ENCODE peak calls at places on chromosomes 2 and 18, in eight cellular contexts. F, G, B, R, I, H, Y and P are unnamed samples.

GRCh38 chr2:30266051-30266621 is 34.8 kb downstream of the LBH start:
- DNase-seq in H (peak; percentile 49), F (peak; percentile 46), I (peak; percentile 70), R (peak; percentile 20), B (no peak), Y (no peak), G (peak; percentile 13), P (peak; percentile 55)

GRCh38 chr2:121346886-121347285 is 61.9 kb upstream of the TFCP2L1 start:
- DNase-seq in H (no peak), B (no peak), F (no peak), Y (no peak), I (no peak), G (no peak), R (no peak), P (no peak)

GRCh38 chr2:221602938-221603337 is 30.8 kb upstream of the EPHA4 start:
- DNase-seq in B (no peak), H (no peak), R (no peak), F (no peak), G (peak; percentile 20), I (no peak), Y (no peak), P (no peak)

GRCh38 chr2:21438949-21439348 is 315.2 kb downstream of the TDRD15 start:
- DNase-seq in Y (no peak), G (no peak), B (no peak), F (peak; percentile 41), H (no peak), R (no peak), I (no peak), P (no peak)

GRCh38 chr18:2654105-2654827 is 1.3 kb upstream of the SMCHD1 start:
- DNase-seq in R (peak; percentile 13), B (no peak), Y (no peak), G (no peak), F (no peak), I (no peak), H (no peak), P (no peak)

GRCh38 chr2:179991344-179991743 is 15.8 kb downstream of the CWC22 start:
- DNase-seq in H (no peak), Y (no peak), R (peak; percentile 8), B (no peak), F (no peak), I (no peak), G (peak; percentile 1), P (no peak)

GRCh38 chr18:24860978-24861680 is 400.7 kb downstream of the HRH4 start:
- DNase-seq in G (no peak), F (no peak), H (no peak), Y (no peak), B (no peak), I (no peak), R (no peak), P (no peak)

GRCh38 chr2:83730258-83730657 is 728.8 kb downstream of the SUCLG1 start:
- DNase-seq in Y (no peak), G (no peak), B (no peak), F (no peak), R (no peak), I (no peak), H (no peak), P (no peak)

GRCh38 chr2:118457956-118458355 is 369.7 kb downstream of the INSIG2 start:
- DNase-seq in Y (no peak), B (no peak), I (no peak), H (no peak), R (no peak), G (no peak), F (no peak), P (no peak)